ENCODE peak calls at places on chromosome 14, in six cellular contexts. One of them, this sample, is unnamed.

GRCh38 chr14:31229638-31230229 is 22.1 kb upstream of the HECTD1 start:
- DNase-seq in T-helper 2 cell: no peak
- DNase-seq in osteocyte: peak
- DNase-seq in activated CD4-positive, alpha-beta T cell treated with anti-CD3 and anti-CD28 coated beads, Interleukin-2, amount 50 U/mL, for 4 hours: no peak
- DNase-seq in head of caudate nucleus: no peak
- DNase-seq in AG04449: peak
- DNase-seq in this sample: no peak

GRCh38 chr14:70061108-70061507 is 127.6 kb downstream of the SLC8A3 start:
- DNase-seq in AG04449: no peak
- DNase-seq in head of caudate nucleus: no peak
- DNase-seq in T-helper 2 cell: no peak
- DNase-seq in osteocyte: no peak
- DNase-seq in activated CD4-positive, alpha-beta T cell treated with anti-CD3 and anti-CD28 coated beads, Interleukin-2, amount 50 U/mL, for 4 hours: no peak
- DNase-seq in this sample: no peak

GRCh38 chr14:32078794-32079663 is 1.9 kb downstream of the ARHGAP5 start:
- DNase-seq in AG04449: no peak
- DNase-seq in head of caudate nucleus: no peak
- DNase-seq in activated CD4-positive, alpha-beta T cell treated with anti-CD3 and anti-CD28 coated beads, Interleukin-2, amount 50 U/mL, for 4 hours: no peak
- DNase-seq in osteocyte: no peak
- DNase-seq in T-helper 2 cell: no peak
- DNase-seq in this sample: no peak

GRCh38 chr14:69951263-69951662 is 72.0 kb downstream of the SMOC1 start:
- DNase-seq in AG04449: no peak
- DNase-seq in osteocyte: no peak
- DNase-seq in T-helper 2 cell: no peak
- DNase-seq in activated CD4-positive, alpha-beta T cell treated with anti-CD3 and anti-CD28 coated beads, Interleukin-2, amount 50 U/mL, for 4 hours: no peak
- DNase-seq in head of caudate nucleus: no peak
- DNase-seq in this sample: no peak

GRCh38 chr14:91171291-91171690 is 57.4 kb downstream of the DGLUCY start:
- DNase-seq in activated CD4-positive, alpha-beta T cell treated with anti-CD3 and anti-CD28 coated beads, Interleukin-2, amount 50 U/mL, for 4 hours: no peak
- DNase-seq in AG04449: no peak
- DNase-seq in T-helper 2 cell: no peak
- DNase-seq in head of caudate nucleus: no peak
- DNase-seq in osteocyte: no peak
- DNase-seq in this sample: no peak

GRCh38 chr14:31568151-31568550 is 6.9 kb downstream of the NUBPL start:
- DNase-seq in AG04449: no peak
- DNase-seq in activated CD4-positive, alpha-beta T cell treated with anti-CD3 and anti-CD28 coated beads, Interleukin-2, amount 50 U/mL, for 4 hours: no peak
- DNase-seq in head of caudate nucleus: no peak
- DNase-seq in osteocyte: no peak
- DNase-seq in T-helper 2 cell: no peak
- DNase-seq in this sample: no peak

GRCh38 chr14:102215522-102216250 is 76.0 kb downstream of the WDR20 start:
- DNase-seq in head of caudate nucleus: peak
- DNase-seq in AG04449: no peak
- DNase-seq in osteocyte: no peak
- DNase-seq in activated CD4-positive, alpha-beta T cell treated with anti-CD3 and anti-CD28 coated beads, Interleukin-2, amount 50 U/mL, for 4 hours: no peak
- DNase-seq in T-helper 2 cell: no peak
- DNase-seq in this sample: no peak

GRCh38 chr14:81348086-81348485 is 52.0 kb downstream of the STON2 start:
- DNase-seq in AG04449: no peak
- DNase-seq in activated CD4-positive, alpha-beta T cell treated with anti-CD3 and anti-CD28 coated beads, Interleukin-2, amount 50 U/mL, for 4 hours: no peak
- DNase-seq in osteocyte: no peak
- DNase-seq in head of caudate nucleus: no peak
- DNase-seq in T-helper 2 cell: no peak
- DNase-seq in this sample: no peak

GRCh38 chr14:34981743-34982420 is 910 bp upstream of the SRP54 start:
- DNase-seq in head of caudate nucleus: no peak
- DNase-seq in activated CD4-positive, alpha-beta T cell treated with anti-CD3 and anti-CD28 coated beads, Interleukin-2, amount 50 U/mL, for 4 hours: peak
- DNase-seq in AG04449: no peak
- DNase-seq in osteocyte: no peak
- DNase-seq in T-helper 2 cell: no peak
- DNase-seq in this sample: peak

GRCh38 chr14:93998871-93999403 is 1.8 kb downstream of the CCDC197 start:
- DNase-seq in activated CD4-positive, alpha-beta T cell treated with anti-CD3 and anti-CD28 coated beads, Interleukin-2, amount 50 U/mL, for 4 hours: no peak
- DNase-seq in AG04449: no peak
- DNase-seq in osteocyte: no peak
- DNase-seq in T-helper 2 cell: no peak
- DNase-seq in head of caudate nucleus: no peak
- DNase-seq in this sample: no peak

GRCh38 chr14:69573841-69574265 is 818 bp downstream of the CCDC177 start:
- DNase-seq in activated CD4-positive, alpha-beta T cell treated with anti-CD3 and anti-CD28 coated beads, Interleukin-2, amount 50 U/mL, for 4 hours: no peak
- DNase-seq in T-helper 2 cell: no peak
- DNase-seq in AG04449: no peak
- DNase-seq in osteocyte: no peak
- DNase-seq in head of caudate nucleus: no peak
- DNase-seq in this sample: no peak

GRCh38 chr14:78705989-78706388 is 535.8 kb downstream of the NRXN3 start:
- DNase-seq in T-helper 2 cell: no peak
- DNase-seq in AG04449: no peak
- DNase-seq in osteocyte: no peak
- DNase-seq in activated CD4-positive, alpha-beta T cell treated with anti-CD3 and anti-CD28 coated beads, Interleukin-2, amount 50 U/mL, for 4 hours: no peak
- DNase-seq in head of caudate nucleus: no peak
- DNase-seq in this sample: no peak